ENCODE peak calls at places on chromosomes 11 and 22, in nine cellular contexts. E is sigmoid colon; C is K562; Q is right lobe of liver; Z is stomach; B is GM23248; W is CD8-positive, alpha-beta T cell; J is aorta; G is gastrocnemius medialis. U is an unnamed sample.

GRCh38 chr11:3631331-3631730 is 10.5 kb downstream of the ART5 start:
- DNase-seq in Z (no peak), B (peak; percentile 49), J (no peak), W (no peak), C (no peak), Q (no peak), G (no peak), E (no peak), U (no peak)

GRCh38 chr11:117535870-117536411 is 208.3 kb downstream of the CEP164 start:
- DNase-seq in Z (no peak), J (no peak), B (no peak), E (no peak), W (no peak), G (no peak), C (no peak), Q (no peak), U (no peak)

GRCh38 chr11:92475824-92476223 is 251.2 kb downstream of the FAT3 start:
- DNase-seq in Z (no peak), J (no peak), W (no peak), E (no peak), B (no peak), G (no peak), C (no peak), Q (no peak), U (no peak)

GRCh38 chr11:72935705-72936104 is 121.5 kb downstream of the ATG16L2 start:
- DNase-seq in B (no peak), G (no peak), Q (no peak), Z (no peak), J (no peak), W (no peak), C (no peak), E (no peak), U (no peak)

GRCh38 chr11:14388352-14388751 is 29.4 kb upstream of the RRAS2 start:
- DNase-seq in J (no peak), Q (no peak), W (no peak), C (no peak), Z (no peak), G (no peak), E (no peak), B (peak; percentile 37), U (no peak)

GRCh38 chr11:14583252-14584105 is 60.1 kb upstream of the PDE3B start:
- DNase-seq in Z (peak; percentile 47), W (no peak), C (no peak), Q (peak; percentile 82), G (no peak), B (no peak), J (no peak), E (no peak), U (peak; percentile 29)

GRCh38 chr11:95149659-95150294 is 60.1 kb downstream of the ENDOD1 start:
- DNase-seq in Z (peak; percentile 62), J (no peak), E (peak; percentile 75), C (no peak), G (no peak), B (peak; percentile 16), Q (no peak), W (no peak), U (peak; percentile 51)

GRCh38 chr11:2197771-2198520 is 26.3 kb upstream of the TH start:
- DNase-seq in E (no peak), J (no peak), Q (no peak), Z (no peak), G (no peak), C (no peak), W (no peak), B (no peak), U (no peak)

GRCh38 chr11:17979770-17980371 is 33.0 kb downstream of the SERGEF start:
- DNase-seq in W (peak; percentile 12), J (no peak), Q (no peak), E (no peak), Z (peak; percentile 37), G (no peak), B (peak; percentile 28), C (peak; percentile 49), U (no peak)

GRCh38 chr11:120714448-120714847 is 202.9 kb downstream of the GRIK4 start:
- DNase-seq in Z (no peak), J (no peak), B (peak; percentile 21), C (no peak), Q (no peak), W (no peak), G (no peak), E (no peak), U (no peak)

GRCh38 chr22:35839811-35840739 is 122.4 kb downstream of the APOL5 start:
- DNase-seq in G (peak; percentile 74), W (no peak), Q (peak; percentile 63), C (peak; percentile 92), J (peak; percentile 87), Z (peak; percentile 72), B (peak; percentile 97), E (peak; percentile 94), U (peak; percentile 88)
- H3K4me3 ChIP-seq in G (peak overlapping the region; percentile 60), W (no peak overlapping the region), Q (no peak overlapping the region), C (peak overlapping the region; percentile 38), J (peak overlapping the region; percentile 81), Z (peak overlapping the region; percentile 53), B (peak overlapping the region; percentile 97), E (peak overlapping the region; percentile 26), U (peak overlapping the region; percentile 43)

GRCh38 chr11:35859311-35859710 is 84.6 kb upstream of the LDLRAD3 start:
- DNase-seq in E (no peak), Z (no peak), G (no peak), J (no peak), B (peak; percentile 14), Q (no peak), C (no peak), W (no peak), U (no peak)
- H3K27ac ChIP-seq in E (no peak overlapping the region), Z (no peak overlapping the region), G (no peak overlapping the region), J (no peak overlapping the region), B (no peak overlapping the region), Q (no peak overlapping the region), C (no peak overlapping the region), W (no peak overlapping the region), U (no peak overlapping the region)

DNA sequence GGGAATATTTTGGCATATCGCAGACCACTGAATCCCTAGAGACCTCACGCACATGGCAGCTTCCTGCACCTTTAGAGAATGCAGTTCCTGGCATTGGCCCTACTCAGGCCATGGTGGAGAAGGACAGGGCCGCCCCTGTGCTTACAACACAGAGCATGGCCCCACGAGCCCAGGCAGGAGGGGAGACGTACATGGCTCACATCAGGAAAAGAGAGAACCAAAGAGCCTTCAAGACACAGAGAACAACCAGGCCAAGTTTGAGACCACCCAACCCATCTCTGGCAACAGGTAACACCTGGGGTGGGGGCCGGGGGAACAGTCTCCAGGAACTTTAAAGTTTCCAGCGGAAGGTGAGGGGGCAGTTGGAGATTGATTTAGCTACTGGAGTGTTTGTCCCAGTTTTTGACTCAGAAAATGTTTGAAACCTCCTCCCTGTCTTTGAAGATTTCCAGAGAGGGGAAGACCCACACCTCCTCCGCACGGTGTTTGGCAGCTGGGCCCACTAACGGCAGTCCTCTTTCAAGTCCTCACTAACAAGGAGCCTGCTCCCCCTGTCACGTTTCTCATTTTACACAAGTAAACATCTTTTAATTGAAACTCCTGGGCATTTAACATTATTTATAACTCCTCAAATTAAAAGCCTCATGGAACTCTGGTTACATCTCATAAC is 1423.8 kb downstream of the TBC1D22A start:
- DNase-seq in J (no peak), G (no peak), B (no peak), Q (no peak), E (no peak), Z (no peak), C (no peak), W (no peak), U (no peak)
- H3K9me3 ChIP-seq in J (no peaks in the 10 kb centered on the region), G (peaks cover 6% of the 10 kb centered on the region), B (no peaks in the 10 kb centered on the region), Q (no peaks in the 10 kb centered on the region), E (peaks cover 14% of the 10 kb centered on the region), Z (peaks cover 12% of the 10 kb centered on the region), C (no peaks in the 10 kb centered on the region), W (no peaks in the 10 kb centered on the region), U (no peaks in the 10 kb centered on the region)

DNA sequence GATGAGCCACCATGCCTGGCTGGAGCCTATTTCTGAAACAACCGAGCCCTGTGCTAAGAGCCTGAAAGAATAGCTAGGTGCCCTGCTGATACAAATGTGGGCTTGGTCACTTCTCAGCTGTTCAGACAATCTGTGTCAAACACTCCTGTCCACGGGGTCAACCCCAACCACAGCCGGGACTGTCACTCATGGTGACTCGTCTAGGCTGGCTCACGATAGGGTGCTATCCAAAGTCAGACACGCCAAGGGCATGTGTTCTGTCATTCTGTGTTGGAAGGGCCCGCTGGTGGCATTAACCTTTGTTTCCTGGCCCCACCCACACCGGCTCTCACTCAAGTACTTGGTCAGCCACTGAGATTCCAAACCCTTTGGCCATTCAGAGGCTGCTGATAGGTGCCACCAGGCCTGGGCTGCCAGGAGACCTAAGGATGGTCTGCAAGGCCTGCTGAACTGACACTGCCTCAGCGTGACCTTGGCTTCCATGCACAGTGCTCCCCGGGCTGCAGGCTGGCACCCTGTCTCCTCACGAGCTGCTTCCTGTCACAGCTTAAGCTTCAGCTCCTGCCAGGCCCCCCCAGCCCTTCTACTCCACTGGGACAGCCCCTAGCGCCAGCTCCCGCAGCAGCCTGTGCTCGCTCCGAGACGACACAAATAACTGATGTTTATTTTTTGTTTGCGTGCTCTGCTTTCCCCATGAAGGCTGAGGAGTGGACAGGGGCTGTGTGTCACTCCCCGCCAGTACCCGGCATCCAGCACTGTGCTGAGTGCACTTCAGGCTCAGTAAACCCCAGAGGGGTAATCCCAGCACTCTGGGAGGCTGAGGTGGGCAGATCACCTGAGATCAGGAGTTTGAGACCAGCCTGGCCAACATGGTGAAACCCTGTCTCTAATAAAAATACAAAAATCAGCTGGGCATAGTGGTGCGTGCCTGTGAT is 14.3 kb upstream of the CDC42BPG start:
- DNase-seq in Z (peak; percentile 57), Q (no peak), J (no peak), B (no peak), C (no peak), E (peak; percentile 63), G (peak; percentile 96), W (peak; percentile 62), U (peak; percentile 65)
- H3K4me3 ChIP-seq in Z (peak overlapping the region; percentile 7), Q (no peak overlapping the region), J (no peak overlapping the region), B (no peak overlapping the region), C (no peak overlapping the region), E (no peak overlapping the region), G (peak overlapping the region; percentile 15), W (peak overlapping the region; percentile 44), U (peak overlapping the region; percentile 5)

DNA sequence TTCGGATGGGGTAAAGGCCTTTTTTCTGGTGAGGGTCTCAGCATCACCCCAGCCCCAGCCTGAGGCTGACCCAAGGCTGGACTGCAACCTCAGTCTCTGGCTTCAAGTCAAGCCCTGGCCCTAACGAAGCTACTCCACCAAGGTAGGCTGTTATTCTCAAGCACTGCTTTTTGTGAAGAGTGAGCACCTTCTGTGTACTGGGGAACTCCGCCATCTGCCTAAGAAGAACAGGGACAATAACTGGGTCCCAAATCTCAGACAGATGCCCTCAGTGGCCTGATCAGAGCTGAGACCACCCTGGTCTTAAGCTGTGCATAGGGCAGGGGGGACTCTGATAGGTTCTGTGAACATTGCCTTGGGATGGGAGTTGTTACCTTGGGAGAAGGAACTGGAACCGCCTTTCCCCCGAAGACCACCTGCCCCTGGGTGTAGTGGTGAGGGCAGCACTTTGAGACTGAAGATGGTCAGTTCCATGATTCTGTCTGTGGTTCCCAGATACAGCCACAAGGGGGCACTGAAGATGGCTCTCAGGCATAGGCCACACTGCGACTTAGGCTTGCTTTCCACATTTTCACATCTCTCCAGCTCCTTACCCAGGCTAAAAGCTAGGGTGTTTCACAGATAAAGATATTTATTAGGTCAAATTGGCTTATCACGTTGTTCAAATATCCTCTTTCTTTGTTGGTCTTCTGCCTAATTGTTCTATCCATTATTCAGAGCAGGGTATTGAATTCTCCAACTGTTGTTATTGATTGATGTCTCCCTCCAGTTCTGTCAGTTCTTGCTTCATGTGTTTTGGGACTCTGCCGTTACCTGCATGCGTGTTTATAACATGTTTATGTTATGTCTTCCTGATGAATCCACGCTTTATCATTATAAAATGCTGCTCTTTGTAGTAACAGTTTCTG is 11.8 kb upstream of the UVRAG start:
- DNase-seq in Z (peak; percentile 83), B (peak; percentile 77), W (peak; percentile 62), Q (peak; percentile 75), G (peak; percentile 52), E (peak; percentile 88), J (peak; percentile 78), C (peak; percentile 82), U (no peak)
- H3K27ac ChIP-seq in Z (no peak overlapping the region), B (no peak overlapping the region), W (no peak overlapping the region), Q (no peak overlapping the region), G (no peak overlapping the region), E (no peak overlapping the region), J (no peak overlapping the region), C (no peak overlapping the region), U (no peak overlapping the region)